ENCODE peak calls at places on chromosomes 2 and 18, in seven cellular contexts. T is IMR-90, C is neuronal stem cell, F is mesendoderm, Q is H9, O is H1, V is trophoblast cell. U is an unnamed sample.

GRCh38 chr18:23636041-23636399 is 26.7 kb downstream of the ANKRD29 start:
- DNase-seq in T (no peak), C (no peak), F (no peak), Q (no peak), O (no peak), V (no peak), U (no peak)

GRCh38 chr2:187078297-187078696 is 229.3 kb upstream of the ZSWIM2 start:
- DNase-seq in T (peak), C (no peak), F (peak), Q (no peak), O (no peak), V (peak), U (peak)

GRCh38 chr2:119290859-119291587 is 67.4 kb downstream of the STEAP3 start:
- DNase-seq in T (peak), C (peak), F (peak), Q (peak), O (peak), V (peak), U (peak)

GRCh38 chr18:12377556-12378553 is 828 bp upstream of the AFG3L2 start:
- DNase-seq in T (no peak), C (no peak), F (peak), Q (no peak), O (no peak), V (no peak), U (no peak)

GRCh38 chr2:26466662-26467310 is 11.1 kb downstream of the OTOF start:
- DNase-seq in T (no peak), C (no peak), F (no peak), Q (no peak), O (no peak), V (no peak), U (no peak)

GRCh38 chr2:196059491-196059960 is 9.1 kb downstream of the DNAH7 start:
- DNase-seq in T (no peak), C (no peak), F (peak), Q (peak), O (no peak), V (peak), U (no peak)

GRCh38 chr2:172131713-172132555 is 29.2 kb upstream of the DLX2 start:
- DNase-seq in T (no peak), C (peak), F (peak), Q (peak), O (no peak), V (no peak), U (no peak)

GRCh38 chr18:77205769-77206168 is 43.9 kb upstream of the GALR1 start:
- DNase-seq in T (no peak), C (no peak), F (no peak), Q (no peak), O (no peak), V (no peak), U (no peak)

GRCh38 chr2:46167406-46167805 is 129.8 kb upstream of the EPAS1 start:
- DNase-seq in T (no peak), C (no peak), F (no peak), Q (no peak), O (no peak), V (peak), U (no peak)

GRCh38 chr2:222033541-222033940 is 265.3 kb downstream of the PAX3 start:
- DNase-seq in T (no peak), C (no peak), F (no peak), Q (no peak), O (no peak), V (no peak), U (peak)

GRCh38 chr2:72116081-72116533 is 31.6 kb downstream of the CYP26B1 start:
- DNase-seq in T (no peak), C (no peak), F (peak), Q (peak), O (peak), V (peak), U (no peak)

GRCh38 chr18:63965716-63966330 is 4.1 kb upstream of the SERPINB8 start:
- DNase-seq in T (no peak), C (no peak), F (no peak), Q (no peak), O (no peak), V (no peak), U (no peak)

GRCh38 chr18:34875150-34875549 is 165.1 kb downstream of the DTNA start:
- DNase-seq in T (no peak), C (no peak), F (no peak), Q (no peak), O (no peak), V (no peak), U (no peak)

GRCh38 chr2:85668009-85668856 is at the start of gene SFTPB:
- DNase-seq in T (peak), C (no peak), F (no peak), Q (no peak), O (no peak), V (no peak), U (no peak)

GRCh38 chr18:47594621-47595086 is 335.8 kb downstream of the SMAD2 start:
- DNase-seq in T (no peak), C (no peak), F (no peak), Q (no peak), O (no peak), V (peak), U (no peak)

GRCh38 chr2:214401580-214401979 is 9.3 kb upstream of the VWC2L start:
- DNase-seq in T (no peak), C (no peak), F (no peak), Q (no peak), O (no peak), V (no peak), U (no peak)

GRCh38 chr2:71785550-71785951 is 332.2 kb downstream of the DYSF start:
- DNase-seq in T (no peak), C (no peak), F (no peak), Q (peak), O (peak), V (no peak), U (no peak)

GRCh38 chr18:35088931-35089330 is 47.7 kb downstream of the MAPRE2 start:
- DNase-seq in T (peak), C (no peak), F (no peak), Q (no peak), O (no peak), V (peak), U (no peak)

GRCh38 chr2:46002507-46002883 is 294.7 kb upstream of the EPAS1 start:
- DNase-seq in T (peak), C (no peak), F (no peak), Q (no peak), O (no peak), V (peak), U (peak)

GRCh38 chr18:60549338-60549960 is 176.9 kb upstream of the MC4R start:
- DNase-seq in T (peak), C (peak), F (peak), Q (no peak), O (no peak), V (peak), U (peak)

GRCh38 chr2:36800381-36800780 is 103.9 kb downstream of the VIT start:
- DNase-seq in T (no peak), C (no peak), F (no peak), Q (no peak), O (no peak), V (no peak), U (no peak)

GRCh38 chr2:97660775-97661417 is 2.9 kb downstream of the ACTR1B start:
- DNase-seq in T (peak), C (no peak), F (no peak), Q (no peak), O (no peak), V (no peak), U (peak)

GRCh38 chr18:73887801-73888200 is 259.8 kb downstream of the FBXO15 start:
- DNase-seq in T (no peak), C (no peak), F (no peak), Q (no peak), O (no peak), V (no peak), U (no peak)

GRCh38 chr18:25349926-25350560 is 1.9 kb downstream of the ZNF521 start:
- DNase-seq in T (peak), C (peak), F (peak), Q (peak), O (peak), V (no peak), U (peak)

DNA sequence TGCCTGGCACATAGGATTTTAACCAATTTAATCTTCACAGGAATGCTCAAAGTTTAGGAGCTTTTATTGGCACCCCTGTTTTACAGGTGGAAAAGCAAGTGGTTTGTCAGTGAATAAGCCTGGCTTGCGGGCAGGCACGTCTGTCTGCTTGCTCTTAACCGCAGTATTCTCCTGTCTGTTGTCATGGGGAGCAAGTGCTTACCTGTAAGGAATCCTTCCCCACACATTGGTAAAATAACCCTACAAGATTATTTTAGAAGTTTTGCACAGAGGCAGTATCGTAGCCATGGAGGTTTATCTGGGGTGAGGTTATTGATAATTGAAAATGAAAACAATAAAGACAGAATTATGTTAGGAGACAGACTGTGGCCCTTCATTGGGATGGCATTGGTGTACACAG is 174.9 kb downstream of the AGAP1 start:
- DNase-seq in T (no peak), C (no peak), F (no peak), Q (no peak), O (no peak), V (no peak), U (no peak)
- H2AK5ac ChIP-seq in T (no peak), C (no peak), F (no peak), Q (no peak), O (peak), V (no peak), U (no peak)

GRCh38 chr2:190867182-190867581 is 13.4 kb upstream of the GLS start:
- DNase-seq in T (peak), C (no peak), F (no peak), Q (no peak), O (no peak), V (no peak), U (peak)
- H2AK5ac ChIP-seq in T (no peak), C (no peak), F (no peak), Q (no peak), O (no peak), V (no peak), U (no peak)

GRCh38 chr2:65579506-65580235 is 147.3 kb upstream of the SPRED2 start:
- DNase-seq in T (no peak), C (no peak), F (peak), Q (peak), O (no peak), V (no peak), U (no peak)

GRCh38 chr2:65574911-65575444 is 142.6 kb upstream of the SPRED2 start:
- DNase-seq in T (no peak), C (no peak), F (no peak), Q (no peak), O (no peak), V (no peak), U (no peak)

GRCh38 chr2:65576278-65576677 is 143.9 kb upstream of the SPRED2 start:
- DNase-seq in T (no peak), C (no peak), F (no peak), Q (no peak), O (no peak), V (no peak), U (no peak)

GRCh38 chr2:65580824-65581223 is 148.4 kb upstream of the SPRED2 start:
- DNase-seq in T (no peak), C (no peak), F (no peak), Q (no peak), O (no peak), V (no peak), U (no peak)

DNA sequence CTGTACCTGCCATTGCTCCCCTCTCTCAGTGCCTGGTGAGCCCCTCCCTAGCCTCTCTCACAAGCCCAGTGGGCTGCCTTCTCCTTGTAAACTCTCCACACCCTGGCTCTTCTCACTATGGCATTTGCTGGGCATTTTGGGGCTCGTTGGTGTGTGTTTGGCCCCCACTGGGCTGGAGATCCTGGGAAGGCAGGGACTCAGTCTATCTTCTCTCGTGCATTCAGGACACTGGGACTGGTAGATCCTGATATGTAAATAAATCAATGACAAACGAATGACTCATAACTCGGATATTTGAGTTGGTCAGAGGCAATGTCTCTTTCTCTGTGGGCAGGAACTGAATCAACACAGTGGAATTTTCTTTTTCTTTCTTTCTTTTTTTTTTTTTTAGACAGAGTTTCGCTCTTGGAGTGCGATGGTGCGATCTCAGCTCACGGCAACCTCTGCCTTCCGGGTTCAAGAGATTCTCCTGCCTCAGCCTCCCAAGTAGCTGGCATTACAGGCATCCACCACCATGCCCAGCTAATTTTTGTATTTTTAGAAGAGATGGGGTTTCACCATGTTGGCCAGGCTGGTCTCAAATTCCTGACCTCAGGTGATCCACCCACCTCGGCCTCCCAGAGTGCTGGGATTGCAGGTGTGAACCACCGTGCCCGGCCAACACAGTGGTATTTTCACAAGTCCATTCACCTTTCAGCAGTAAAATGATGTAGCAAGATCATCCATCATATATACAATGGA is 144.6 kb upstream of the SPRED2 start:
- DNase-seq in T (peak), C (no peak), F (peak), Q (no peak), O (no peak), V (peak), U (peak)
- H2AK5ac ChIP-seq in T (peak), C (no peak), F (peak), Q (no peak), O (no peak), V (no peak), U (peak)

GRCh38 chr2:142946941-142947340 is 69.5 kb downstream of the KYNU start:
- DNase-seq in T (peak), C (no peak), F (no peak), Q (no peak), O (no peak), V (no peak), U (no peak)
- H2AK5ac ChIP-seq in T (no peak), C (no peak), F (no peak), Q (no peak), O (no peak), V (no peak), U (no peak)

GRCh38 chr18:4096501-4096900 is 358.6 kb downstream of the DLGAP1 start:
- DNase-seq in T (peak), C (no peak), F (no peak), Q (no peak), O (no peak), V (no peak), U (peak)
- H2AK5ac ChIP-seq in T (no peak), C (no peak), F (no peak), Q (no peak), O (no peak), V (no peak), U (no peak)

DNA sequence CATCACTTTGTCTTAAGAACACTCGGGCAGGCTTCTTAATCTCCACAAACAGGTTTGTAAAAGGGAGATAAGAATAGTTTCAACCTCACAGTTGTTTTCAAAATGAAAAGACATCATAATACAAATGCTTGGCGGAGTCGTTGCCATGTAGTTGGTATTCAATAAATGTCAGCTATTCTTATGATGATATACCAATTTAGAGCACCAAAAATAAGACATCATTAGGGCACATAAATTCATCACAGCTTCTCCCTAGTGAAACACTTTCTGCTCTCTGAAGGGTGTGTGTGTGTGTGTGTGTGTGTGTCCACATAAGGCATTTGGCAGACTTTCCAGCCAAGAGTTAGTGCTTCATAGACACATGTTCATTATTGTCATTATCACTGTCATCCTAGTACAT is 10.8 kb downstream of the TMEM182 start:
- DNase-seq in T (no peak), C (no peak), F (no peak), Q (no peak), O (no peak), V (peak), U (no peak)
- H2AK5ac ChIP-seq in T (no peak), C (no peak), F (no peak), Q (no peak), O (no peak), V (no peak), U (peak)

U was measured in mesenchymal stem cell.